ENCODE peak calls at places on chromosomes 2 and 18, in eight cellular contexts. C is HTR-8/SVneo, I is DMS53, W is AG20443, M is A172, S is NCI-H2171 treated with DMSO at 0.1 percent for 48 hours, R is activated T-cell treated with anti-CD3 and anti-CD28 coated beads for 1 hour, E is GM13976. V is an unnamed sample.
A peak's percentile ranks its signal among the peaks of the same experiment; 100 is the strongest.

GRCh38 chr2:41865263-41865662 is 182.6 kb upstream of the PKDCC start:
- DNase-seq in C (no peak), I (peak; percentile 44), W (no peak), M (no peak), S (no peak), R (no peak), E (no peak), V (no peak)

GRCh38 chr2:237475704-237476107 is 11.3 kb upstream of the MLPH start:
- DNase-seq in C (no peak), I (peak; percentile 97), W (peak; percentile 76), M (peak; percentile 87), S (peak; percentile 35), R (no peak), E (no peak), V (no peak)

GRCh38 chr2:119184512-119184911 is 26.0 kb upstream of the C1QL2 start:
- DNase-seq in C (no peak), I (peak; percentile 9), W (no peak), M (peak; percentile 87), S (no peak), R (no peak), E (no peak), V (no peak)

GRCh38 chr2:131394147-131394931 is 30.4 kb upstream of the RAB6D start:
- DNase-seq in C (no peak), I (peak; percentile 62), W (peak; percentile 27), M (no peak), S (no peak), R (no peak), E (no peak), V (no peak)

GRCh38 chr2:165009466-165009865 is 54.1 kb upstream of the SLC38A11 start:
- DNase-seq in C (no peak), I (no peak), W (no peak), M (no peak), S (no peak), R (no peak), E (no peak), V (no peak)

GRCh38 chr2:80073134-80073561 is 231.4 kb downstream of the LRRTM1 start:
- DNase-seq in C (peak; percentile 43), I (peak; percentile 76), W (peak; percentile 65), M (peak; percentile 62), S (peak; percentile 76), R (no peak), E (peak; percentile 49), V (peak; percentile 1)

GRCh38 chr2:143977356-143977755 is 542.6 kb downstream of the ZEB2 start:
- DNase-seq in C (no peak), I (no peak), W (no peak), M (no peak), S (no peak), R (no peak), E (no peak), V (no peak)

GRCh38 chr2:555164-555922 is 121.9 kb downstream of the TMEM18 start:
- DNase-seq in C (no peak), I (no peak), W (no peak), M (no peak), S (no peak), R (no peak), E (peak; percentile 3), V (no peak)

GRCh38 chr2:119433636-119434327 is 2.1 kb downstream of the TMEM37 start:
- DNase-seq in C (no peak), I (no peak), W (no peak), M (no peak), S (no peak), R (no peak), E (peak; percentile 16), V (no peak)

GRCh38 chr18:78610179-78610578 is 369.4 kb upstream of the SALL3 start:
- DNase-seq in C (no peak), I (no peak), W (no peak), M (no peak), S (no peak), R (no peak), E (no peak), V (no peak)

GRCh38 chr2:145558617-145559350 is 1038.9 kb upstream of the ZEB2 start:
- DNase-seq in C (no peak), I (no peak), W (no peak), M (no peak), S (no peak), R (no peak), E (no peak), V (no peak)

GRCh38 chr18:47754311-47755101 is 176.0 kb downstream of the SMAD2 start:
- DNase-seq in C (peak; percentile 42), I (peak; percentile 79), W (peak; percentile 47), M (no peak), S (peak; percentile 27), R (peak; percentile 34), E (peak; percentile 82), V (peak; percentile 61)

GRCh38 chr2:162293122-162293781 is 25.2 kb downstream of the IFIH1 start:
- DNase-seq in C (no peak), I (no peak), W (no peak), M (no peak), S (no peak), R (no peak), E (no peak), V (no peak)

GRCh38 chr18:34789768-34790344 is 79.8 kb downstream of the DTNA start:
- DNase-seq in C (no peak), I (no peak), W (no peak), M (no peak), S (no peak), R (no peak), E (no peak), V (no peak)

GRCh38 chr18:50569930-50570329 is 10.0 kb downstream of the MAPK4 start:
- DNase-seq in C (no peak), I (no peak), W (no peak), M (no peak), S (no peak), R (no peak), E (no peak), V (no peak)

GRCh38 chr2:25964891-25965290 is 17.4 kb downstream of the KIF3C start:
- DNase-seq in C (no peak), I (no peak), W (peak; percentile 43), M (peak; percentile 81), S (no peak), R (no peak), E (no peak), V (no peak)

GRCh38 chr2:74553892-74554820 is at the start of the genes DOK1 and LOXL3:
- DNase-seq in C (peak; percentile 94), I (peak; percentile 91), W (peak; percentile 94), M (peak; percentile 75), S (no peak), R (peak; percentile 75), E (peak; percentile 93), V (peak; percentile 63)

GRCh38 chr2:85034158-85034557 is 63.2 kb downstream of the KCMF1 start:
- DNase-seq in C (no peak), I (no peak), W (no peak), M (no peak), S (no peak), R (no peak), E (no peak), V (no peak)